ENCODE peak calls at places on chromosome 20, in ten cellular contexts. R is GM03348; A is mammary epithelial cell; H is NCI-H1417; F is stimulated activated CD4-positive, alpha-beta T cell treated with anti-CD3 and anti-CD28 coated beads, Interleukin-12 subunit alpha, Interleukin-12 subunit beta, amount 100 ng/mL, for 4 hours; T is heart left ventricle; I is activated CD8-positive, alpha-beta memory T cell treated with anti-CD3 and anti-CD28 coated beads for 1 hour; K is H7; X is GM23248; N is A549. W is an unnamed sample.

GRCh38 chr20:2690718-2691117 is 1.9 kb upstream of the EBF4 start:
- DNase-seq in A (no peak), I (no peak), T (no peak), F (no peak), N (no peak), H (no peak), K (no peak), X (no peak), R (no peak), W (no peak)

GRCh38 chr20:21522479-21523397 is 8.9 kb upstream of the NKX2-2 start:
- DNase-seq in I (no peak), X (no peak), F (no peak), T (no peak), H (no peak), K (peak; percentile 87), R (no peak), A (no peak), N (no peak), W (no peak)

GRCh38 chr20:60482201-60482600 is 524.0 kb downstream of the CDH26 start:
- DNase-seq in I (no peak), T (no peak), H (peak; percentile 70), X (no peak), F (no peak), A (no peak), N (no peak), R (no peak), K (no peak), W (no peak)

GRCh38 chr20:36390719-36391415 is 84.7 kb downstream of the DLGAP4 start:
- DNase-seq in F (no peak), R (no peak), I (no peak), H (no peak), N (no peak), T (no peak), A (no peak), K (no peak), X (no peak), W (no peak)

GRCh38 chr20:59131541-59132285 is 31.9 kb upstream of the ZNF831 start:
- DNase-seq in K (no peak), R (no peak), F (no peak), X (no peak), A (no peak), H (no peak), N (no peak), T (no peak), I (no peak), W (no peak)

GRCh38 chr20:11101243-11101642 is 427.4 kb upstream of the JAG1 start:
- DNase-seq in H (no peak), K (no peak), A (peak; percentile 28), I (no peak), N (no peak), X (peak; percentile 35), F (no peak), R (no peak), T (no peak), W (no peak)

GRCh38 chr20:50271674-50272412 is 81.2 kb downstream of the CEBPB start:
- DNase-seq in N (no peak), R (no peak), T (peak; percentile 72), X (no peak), I (no peak), F (no peak), H (no peak), K (no peak), A (no peak), W (peak; percentile 79)

GRCh38 chr20:1818895-1819294 is 76.3 kb upstream of the SIRPA start:
- DNase-seq in K (peak; percentile 66), N (no peak), F (no peak), R (no peak), X (no peak), H (no peak), A (no peak), T (no peak), I (no peak), W (no peak)

GRCh38 chr20:31859998-31860380 is 10.3 kb downstream of the DUSP15 start:
- DNase-seq in K (no peak), F (no peak), A (no peak), H (no peak), T (no peak), X (no peak), I (no peak), N (no peak), R (no peak), W (no peak)

GRCh38 chr20:20225325-20225724 is 142.6 kb upstream of the INSM1 start:
- DNase-seq in K (peak; percentile 41), T (no peak), X (no peak), H (peak; percentile 72), A (no peak), F (no peak), I (no peak), R (no peak), N (no peak), W (no peak)

GRCh38 chr20:51560550-51561307 is 18.2 kb upstream of the NFATC2 start:
- DNase-seq in I (no peak), A (no peak), T (no peak), H (no peak), K (no peak), N (no peak), R (no peak), X (peak; percentile 35), F (no peak), W (no peak)

GRCh38 chr20:3563548-3564177 is 92.8 kb downstream of the ATRN start:
- DNase-seq in K (peak; percentile 33), T (no peak), H (peak; percentile 81), A (peak; percentile 39), F (no peak), R (peak; percentile 64), I (no peak), N (peak; percentile 70), X (peak; percentile 76), W (no peak)

GRCh38 chr20:46970937-46971630 is 76.4 kb downstream of the EYA2 start:
- DNase-seq in T (no peak), K (peak; percentile 88), F (no peak), H (peak; percentile 44), X (peak; percentile 86), I (no peak), N (peak; percentile 94), R (peak; percentile 47), A (peak; percentile 88), W (no peak)

GRCh38 chr20:14963262-14963663 is 625.9 kb upstream of the FLRT3 start:
- DNase-seq in N (peak; percentile 78), K (no peak), T (no peak), H (no peak), I (no peak), X (peak; percentile 87), A (peak; percentile 88), F (no peak), R (peak; percentile 24), W (no peak)

GRCh38 chr20:52076164-52076563 is 115.4 kb downstream of the ZFP64 start:
- DNase-seq in K (no peak), X (peak; percentile 7), N (no peak), I (no peak), H (no peak), F (no peak), R (no peak), T (no peak), A (no peak), W (no peak)

GRCh38 chr20:59580208-59580980 is 23.9 kb upstream of the PHACTR3 start:
- DNase-seq in T (no peak), X (peak; percentile 44), I (no peak), N (no peak), R (peak; percentile 89), K (no peak), A (no peak), H (no peak), F (no peak), W (no peak)

GRCh38 chr20:62246431-62246830 is 8.1 kb downstream of the OSBPL2 start:
- DNase-seq in N (no peak), A (no peak), K (no peak), T (no peak), F (no peak), X (no peak), H (no peak), R (no peak), I (no peak), W (no peak)

GRCh38 chr20:62818592-62819493 is 2.0 kb downstream of the COL9A3 start:
- DNase-seq in A (peak; percentile 52), K (peak; percentile 82), X (peak; percentile 24), I (no peak), N (no peak), H (no peak), R (peak; percentile 28), F (no peak), T (peak; percentile 84), W (peak; percentile 83)

GRCh38 chr20:48298851-48299484 is 513.7 kb upstream of the SULF2 start:
- DNase-seq in X (peak; percentile 92), T (no peak), A (peak; percentile 86), F (no peak), K (no peak), I (no peak), R (no peak), H (no peak), N (peak; percentile 76), W (no peak)

GRCh38 chr20:34922654-34923381 is 32.8 kb downstream of the GSS start:
- DNase-seq in N (peak; percentile 60), A (peak; percentile 80), X (peak; percentile 89), F (no peak), K (no peak), H (no peak), R (peak; percentile 90), I (no peak), T (no peak), W (no peak)

GRCh38 chr20:25338112-25339023 is 52.3 kb downstream of the ABHD12 start:
- DNase-seq in T (no peak), X (no peak), H (no peak), F (no peak), K (no peak), N (peak; percentile 35), A (no peak), I (no peak), R (no peak), W (no peak)